ENCODE peak calls at places on chromosomes 2 and 18, in five cellular contexts. One of them, this sample, is unnamed.

GRCh38 chr18:67677489-67677888 is 161.0 kb upstream of the DSEL start:
- DNase-seq in tibial nerve: no peak
- DNase-seq in choroid plexus epithelial cell: no peak
- DNase-seq in hepatocyte: no peak
- DNase-seq in astrocyte: no peak
- DNase-seq in this sample: no peak

GRCh38 chr2:86628091-86628522 is 4.4 kb upstream of the RNF103 start:
- DNase-seq in tibial nerve: no peak
- DNase-seq in hepatocyte: no peak
- DNase-seq in choroid plexus epithelial cell: peak; percentile 23
- DNase-seq in astrocyte: no peak
- DNase-seq in this sample: no peak

GRCh38 chr18:11872479-11873136 is 21.4 kb downstream of the CHMP1B start:
- DNase-seq in astrocyte: no peak
- DNase-seq in choroid plexus epithelial cell: peak; percentile 66
- DNase-seq in hepatocyte: peak; percentile 56
- DNase-seq in tibial nerve: no peak
- DNase-seq in this sample: peak; percentile 41

GRCh38 chr18:61949946-61950345 is 57.1 kb upstream of the RNF152 start:
- DNase-seq in hepatocyte: no peak
- DNase-seq in tibial nerve: no peak
- DNase-seq in choroid plexus epithelial cell: peak; percentile 78
- DNase-seq in astrocyte: peak; percentile 87
- DNase-seq in this sample: no peak

GRCh38 chr2:179455824-179456223 is 191.2 kb upstream of the SESTD1 start:
- DNase-seq in hepatocyte: no peak
- DNase-seq in astrocyte: no peak
- DNase-seq in tibial nerve: no peak
- DNase-seq in choroid plexus epithelial cell: peak; percentile 34
- DNase-seq in this sample: no peak

GRCh38 chr2:199261221-199261620 is 196.5 kb downstream of the SATB2 start:
- DNase-seq in astrocyte: peak; percentile 81
- DNase-seq in choroid plexus epithelial cell: peak; percentile 73
- DNase-seq in tibial nerve: no peak
- DNase-seq in hepatocyte: peak; percentile 25
- DNase-seq in this sample: no peak

GRCh38 chr2:108447947-108448677 is 894 bp upstream of the GCC2 start:
- DNase-seq in astrocyte: no peak
- DNase-seq in hepatocyte: no peak
- DNase-seq in tibial nerve: no peak
- DNase-seq in choroid plexus epithelial cell: no peak
- DNase-seq in this sample: no peak

GRCh38 chr2:174574657-174575056 is 22.9 kb downstream of the WIPF1 start:
- DNase-seq in tibial nerve: no peak
- DNase-seq in hepatocyte: no peak
- DNase-seq in choroid plexus epithelial cell: peak; percentile 45
- DNase-seq in astrocyte: no peak
- DNase-seq in this sample: no peak

GRCh38 chr2:767440-767839 is 90.2 kb upstream of the TMEM18 start:
- DNase-seq in astrocyte: no peak
- DNase-seq in hepatocyte: no peak
- DNase-seq in tibial nerve: no peak
- DNase-seq in choroid plexus epithelial cell: peak; percentile 40
- DNase-seq in this sample: no peak

GRCh38 chr18:75489493-75490190 is 62.1 kb upstream of the SMIM21 start:
- DNase-seq in astrocyte: peak; percentile 98
- DNase-seq in tibial nerve: no peak
- DNase-seq in choroid plexus epithelial cell: peak; percentile 95
- DNase-seq in hepatocyte: peak; percentile 57
- DNase-seq in this sample: no peak

GRCh38 chr18:77031662-77032061 is 100.9 kb downstream of the MBP start:
- DNase-seq in tibial nerve: no peak
- DNase-seq in astrocyte: no peak
- DNase-seq in hepatocyte: no peak
- DNase-seq in choroid plexus epithelial cell: no peak
- DNase-seq in this sample: no peak

GRCh38 chr2:154455201-154455600 is 243.3 kb upstream of the KCNJ3 start:
- DNase-seq in hepatocyte: no peak
- DNase-seq in choroid plexus epithelial cell: peak; percentile 8
- DNase-seq in astrocyte: peak; percentile 5
- DNase-seq in tibial nerve: no peak
- DNase-seq in this sample: no peak

GRCh38 chr2:159214325-159214865 is 72.1 kb downstream of the WDSUB1 start:
- DNase-seq in tibial nerve: no peak
- DNase-seq in hepatocyte: no peak
- DNase-seq in astrocyte: no peak
- DNase-seq in choroid plexus epithelial cell: no peak
- DNase-seq in this sample: no peak

GRCh38 chr2:177830881-177831386 is 241.6 kb downstream of the PDE11A start:
- DNase-seq in hepatocyte: no peak
- DNase-seq in choroid plexus epithelial cell: peak; percentile 2
- DNase-seq in tibial nerve: no peak
- DNase-seq in astrocyte: no peak
- DNase-seq in this sample: no peak

GRCh38 chr2:124973396-124973795 is 948.3 kb downstream of the CNTNAP5 start:
- DNase-seq in tibial nerve: no peak
- DNase-seq in hepatocyte: peak; percentile 23
- DNase-seq in choroid plexus epithelial cell: no peak
- DNase-seq in astrocyte: peak; percentile 77
- DNase-seq in this sample: no peak

GRCh38 chr2:25187729-25188350 is 19.5 kb upstream of the POMC start:
- DNase-seq in choroid plexus epithelial cell: no peak
- DNase-seq in astrocyte: no peak
- DNase-seq in hepatocyte: peak; percentile 39
- DNase-seq in tibial nerve: no peak
- DNase-seq in this sample: no peak

GRCh38 chr18:62637807-62638687 is 77.3 kb upstream of the PHLPP1 start:
- DNase-seq in hepatocyte: no peak
- DNase-seq in tibial nerve: no peak
- DNase-seq in choroid plexus epithelial cell: peak; percentile 33
- DNase-seq in astrocyte: no peak
- DNase-seq in this sample: peak; percentile 79

GRCh38 chr2:3413642-3414041 is 34.1 kb downstream of the TRAPPC12 start:
- DNase-seq in hepatocyte: no peak
- DNase-seq in astrocyte: no peak
- DNase-seq in tibial nerve: no peak
- DNase-seq in choroid plexus epithelial cell: no peak
- DNase-seq in this sample: no peak

GRCh38 chr2:64574871-64575270 is 50.7 kb downstream of the AFTPH start:
- DNase-seq in tibial nerve: no peak
- DNase-seq in hepatocyte: no peak
- DNase-seq in choroid plexus epithelial cell: no peak
- DNase-seq in astrocyte: no peak
- DNase-seq in this sample: no peak

GRCh38 chr2:35365859-35366258 is 989.7 kb upstream of the CRIM1 start:
- DNase-seq in astrocyte: no peak
- DNase-seq in hepatocyte: no peak
- DNase-seq in tibial nerve: no peak
- DNase-seq in choroid plexus epithelial cell: peak; percentile 14
- DNase-seq in this sample: no peak

GRCh38 chr2:19321946-19322345 is 36.5 kb downstream of the OSR1 start:
- DNase-seq in hepatocyte: no peak
- DNase-seq in tibial nerve: no peak
- DNase-seq in astrocyte: peak; percentile 31
- DNase-seq in choroid plexus epithelial cell: peak; percentile 28
- DNase-seq in this sample: no peak

GRCh38 chr2:41886757-41887156 is 161.1 kb upstream of the PKDCC start:
- DNase-seq in choroid plexus epithelial cell: peak; percentile 87
- DNase-seq in hepatocyte: no peak
- DNase-seq in tibial nerve: no peak
- DNase-seq in astrocyte: peak; percentile 24
- DNase-seq in this sample: no peak

GRCh38 chr2:108409768-108410167 is 32.0 kb downstream of the SULT1C4 start:
- DNase-seq in choroid plexus epithelial cell: peak; percentile 75
- DNase-seq in tibial nerve: no peak
- DNase-seq in astrocyte: peak; percentile 72
- DNase-seq in hepatocyte: no peak
- DNase-seq in this sample: no peak

GRCh38 chr18:12408247-12408869 is 629 bp downstream of the PRELID3A start:
- DNase-seq in hepatocyte: no peak
- DNase-seq in choroid plexus epithelial cell: peak; percentile 31
- DNase-seq in astrocyte: peak; percentile 42
- DNase-seq in tibial nerve: no peak
- DNase-seq in this sample: peak; percentile 29

GRCh38 chr2:240956161-240956934 is 42.1 kb upstream of the SNED1 start:
- DNase-seq in astrocyte: no peak
- DNase-seq in choroid plexus epithelial cell: peak; percentile 23
- DNase-seq in hepatocyte: no peak
- DNase-seq in tibial nerve: peak; percentile 10
- DNase-seq in this sample: no peak

DNA sequence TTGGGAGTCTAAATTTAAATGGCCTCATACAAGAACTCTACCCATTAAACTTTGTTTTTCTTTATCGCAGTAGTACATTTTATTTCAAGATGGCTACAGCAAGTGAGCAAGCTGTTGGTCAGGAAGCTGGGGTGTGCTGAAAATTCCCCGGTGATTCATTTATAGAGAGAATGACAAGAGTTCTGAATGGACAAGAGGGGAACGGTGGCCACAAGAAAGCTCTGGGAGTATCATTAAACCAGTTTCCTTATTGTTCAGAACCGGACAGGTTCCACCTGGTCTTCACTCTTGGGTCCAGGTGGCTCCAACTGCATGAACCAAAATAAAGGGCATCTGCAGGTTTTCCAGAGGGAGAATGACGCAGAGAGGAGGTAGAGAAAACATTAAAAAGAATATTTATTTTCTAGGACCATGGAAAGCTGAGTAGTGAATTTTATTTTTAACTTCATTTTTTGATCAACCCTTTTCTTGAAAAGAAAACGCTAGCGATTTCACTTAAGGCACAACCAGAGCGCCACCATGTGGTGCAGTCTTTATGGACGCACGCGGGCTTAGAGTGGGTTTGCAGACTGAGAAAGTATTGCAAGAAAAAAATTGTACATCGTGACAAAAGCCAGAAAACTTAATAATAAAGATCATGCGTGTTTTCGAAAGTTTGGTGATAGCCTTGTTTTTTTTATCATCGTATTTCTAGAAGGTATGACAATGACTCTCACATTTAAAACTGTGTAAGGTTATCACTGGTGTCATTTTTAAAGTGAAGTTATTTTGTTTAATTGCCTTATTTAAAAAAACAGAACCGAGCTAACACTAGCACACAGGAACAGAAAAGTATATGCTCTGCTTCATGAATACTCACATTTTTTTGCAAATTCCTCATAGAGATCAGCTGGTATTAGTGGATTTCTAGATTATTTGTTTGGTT is 97.9 kb upstream of the NOL4 start:
- DNase-seq in choroid plexus epithelial cell: peak; percentile 82
- DNase-seq in tibial nerve: no peak
- DNase-seq in hepatocyte: peak; percentile 86
- DNase-seq in astrocyte: peak; percentile 46
- DNase-seq in this sample: peak; percentile 91
- TF ChIP-seq CTCF in choroid plexus epithelial cell: peak; percentile 85
- TF ChIP-seq CTCF in tibial nerve: peak; percentile 22
- TF ChIP-seq CTCF in hepatocyte: peak; percentile 93
- TF ChIP-seq CTCF in astrocyte: peak; percentile 84
- TF ChIP-seq CTCF in this sample: peak; percentile 73

GRCh38 chr18:27313678-27314077 is 128.6 kb upstream of the CHST9 start:
- DNase-seq in hepatocyte: no peak
- DNase-seq in choroid plexus epithelial cell: no peak
- DNase-seq in tibial nerve: no peak
- DNase-seq in astrocyte: no peak
- DNase-seq in this sample: no peak

GRCh38 chr18:27315001-27315400 is 129.9 kb upstream of the CHST9 start:
- DNase-seq in choroid plexus epithelial cell: no peak
- DNase-seq in tibial nerve: no peak
- DNase-seq in astrocyte: no peak
- DNase-seq in hepatocyte: no peak
- DNase-seq in this sample: no peak

GRCh38 chr18:27312853-27313252 is 127.7 kb upstream of the CHST9 start:
- DNase-seq in choroid plexus epithelial cell: no peak
- DNase-seq in tibial nerve: no peak
- DNase-seq in astrocyte: no peak
- DNase-seq in hepatocyte: no peak
- DNase-seq in this sample: no peak

DNA sequence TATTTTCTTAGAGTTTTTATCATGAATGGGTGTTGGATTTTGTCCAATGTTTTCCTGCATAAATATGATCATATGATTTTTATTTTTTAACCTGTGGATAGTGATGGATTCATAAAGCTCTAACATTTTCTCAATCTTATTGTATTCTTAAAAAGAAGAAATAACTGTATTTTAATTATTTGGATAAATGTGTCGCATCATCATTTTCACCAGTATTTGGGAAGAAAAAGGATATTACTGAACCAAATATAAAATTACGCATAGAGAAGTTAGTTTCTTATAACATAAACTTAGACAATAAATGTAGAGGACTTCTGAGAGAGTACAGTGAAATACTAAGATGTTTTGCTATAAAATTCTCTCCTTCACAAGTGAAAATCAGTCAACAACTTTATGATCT is 126.0 kb upstream of the CHST9 start:
- DNase-seq in choroid plexus epithelial cell: no peak
- DNase-seq in hepatocyte: no peak
- DNase-seq in astrocyte: no peak
- DNase-seq in tibial nerve: no peak
- DNase-seq in this sample: no peak
- H3K4me3 ChIP-seq in choroid plexus epithelial cell: no peak overlapping the region
- H3K4me3 ChIP-seq in hepatocyte: no peak overlapping the region
- H3K4me3 ChIP-seq in astrocyte: no peak overlapping the region
- H3K4me3 ChIP-seq in tibial nerve: no peak overlapping the region
- H3K4me3 ChIP-seq in this sample: no peak overlapping the region

GRCh38 chr2:224749136-224749535 is 33.0 kb upstream of the CCDC195 start:
- DNase-seq in hepatocyte: no peak
- DNase-seq in astrocyte: no peak
- DNase-seq in choroid plexus epithelial cell: no peak
- DNase-seq in tibial nerve: no peak
- DNase-seq in this sample: no peak
- TF ChIP-seq CTCF in hepatocyte: peak; percentile 16
- TF ChIP-seq CTCF in astrocyte: no peak
- TF ChIP-seq CTCF in choroid plexus epithelial cell: no peak
- TF ChIP-seq CTCF in tibial nerve: no peak
- TF ChIP-seq CTCF in this sample: no peak

DNA sequence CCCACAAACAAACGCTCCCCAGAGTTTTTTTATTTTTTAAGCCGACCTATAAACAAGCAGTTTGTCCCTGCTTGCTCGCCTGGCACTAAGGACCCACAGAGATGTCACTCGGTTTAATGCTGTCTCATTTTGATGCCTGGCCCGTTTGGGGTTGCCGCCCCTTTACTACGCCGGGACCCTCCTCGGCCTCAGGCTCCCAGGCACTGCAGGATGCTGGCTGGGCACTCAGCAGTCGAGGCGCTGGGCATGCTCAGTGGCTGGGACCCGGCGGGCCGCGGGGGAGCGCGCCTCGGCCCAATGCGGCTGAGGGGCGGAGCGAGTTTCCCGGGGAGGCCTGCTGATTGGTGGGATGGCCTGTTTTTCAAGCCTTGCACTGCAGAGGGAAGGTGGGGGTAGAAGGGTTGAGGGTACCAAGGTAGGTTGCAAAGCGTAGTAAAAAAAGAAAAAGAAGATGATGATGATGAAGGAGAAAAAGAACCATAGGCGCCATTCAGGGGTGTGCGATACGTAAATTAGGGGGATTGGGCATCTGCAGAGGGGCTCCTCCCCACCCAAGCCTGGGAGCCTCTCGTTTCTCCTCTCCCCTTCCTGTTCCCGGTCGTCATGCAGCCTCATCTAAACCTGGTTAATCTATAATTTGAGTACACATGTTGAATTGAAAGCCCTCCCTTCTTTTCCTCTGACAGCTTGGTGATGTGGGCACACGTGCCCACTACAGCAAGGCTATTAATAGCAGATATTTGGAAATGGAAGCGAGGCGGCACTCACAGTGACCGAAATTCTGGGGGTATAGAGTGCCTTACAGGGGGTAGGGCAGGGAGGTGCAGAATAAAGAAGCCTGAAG is 1.5 kb upstream of the IRS1 start:
- DNase-seq in tibial nerve: peak; percentile 37
- DNase-seq in hepatocyte: peak; percentile 93
- DNase-seq in astrocyte: peak; percentile 67
- DNase-seq in choroid plexus epithelial cell: peak; percentile 88
- DNase-seq in this sample: peak; percentile 88
- H3K4me3 ChIP-seq in tibial nerve: peak overlapping the region; percentile 92
- H3K4me3 ChIP-seq in hepatocyte: peak overlapping the region; percentile 3
- H3K4me3 ChIP-seq in astrocyte: peak overlapping the region; percentile 60
- H3K4me3 ChIP-seq in choroid plexus epithelial cell: peak overlapping the region; percentile 60
- H3K4me3 ChIP-seq in this sample: peak overlapping the region; percentile 69

This sample was measured in GM12865.